ENCODE peak calls at places on chromosomes 5 and 9, in nine cellular contexts. M is endothelial cell; Y is stimulated activated CD8-positive, alpha-beta memory T cell treated with anti-CD3 and anti-CD28 coated beads, Interleukin-15, amount 100 ng/mL, for 24 hours; P is KBM-7; F is neural progenitor cell; A is coronary artery; V is nephron progenitor cell; U is T-cell; E is dermis blood vessel endothelial cell. Q is an unnamed sample.

GRCh38 chr5:91223886-91224285 is 159.2 kb downstream of the ARRDC3 start:
- DNase-seq in Y (no peak), E (no peak), P (no peak), A (no peak), U (no peak), V (no peak), M (no peak), F (no peak), Q (no peak)

GRCh38 chr5:65808818-65809217 is 86.8 kb downstream of the NLN start:
- DNase-seq in A (no peak), Y (no peak), U (no peak), P (no peak), E (peak; percentile 8), M (no peak), V (no peak), F (no peak), Q (no peak)

GRCh38 chr5:154472871-154473580 is 5.0 kb downstream of the HAND1 start:
- DNase-seq in F (peak; percentile 47), V (no peak), M (no peak), A (no peak), P (no peak), U (no peak), Y (no peak), E (no peak), Q (no peak)

GRCh38 chr9:127067603-127068220 is 54.7 kb downstream of the ANGPTL2 start:
- DNase-seq in Y (no peak), E (no peak), P (no peak), V (no peak), A (no peak), M (no peak), U (no peak), F (no peak), Q (no peak)

GRCh38 chr9:89360465-89360864 is 42.2 kb downstream of the SECISBP2 start:
- DNase-seq in P (no peak), F (peak; percentile 24), E (peak; percentile 14), M (no peak), A (no peak), V (no peak), Y (no peak), U (no peak), Q (no peak)

GRCh38 chr5:55900068-55900467 is 48.9 kb downstream of the IL31RA start:
- DNase-seq in Y (no peak), F (no peak), U (no peak), M (no peak), V (no peak), P (no peak), A (no peak), E (no peak), Q (no peak)

GRCh38 chr9:134689320-134690181 is 47.9 kb downstream of the COL5A1 start:
- DNase-seq in Y (no peak), P (peak; percentile 56), E (peak; percentile 82), F (peak; percentile 77), A (no peak), U (no peak), M (peak; percentile 86), V (peak; percentile 83), Q (peak; percentile 24)

GRCh38 chr9:116953271-116953670 is 266.2 kb downstream of the TRIM32 start:
- DNase-seq in P (no peak), F (no peak), Y (no peak), M (no peak), A (no peak), E (no peak), U (no peak), V (no peak), Q (no peak)

GRCh38 chr5:105905392-105905791 is 1765.3 kb downstream of the EFNA5 start:
- DNase-seq in F (no peak), V (no peak), E (no peak), Y (no peak), A (no peak), P (no peak), U (no peak), M (no peak), Q (no peak)

GRCh38 chr9:33472171-33472920 is 1.4 kb downstream of the NOL6 start:
- DNase-seq in A (peak; percentile 43), Y (no peak), F (no peak), M (no peak), U (no peak), V (no peak), E (no peak), P (no peak), Q (no peak)

GRCh38 chr5:8376478-8376877 is 507.5 kb downstream of the MTRR start:
- DNase-seq in P (peak; percentile 3), F (no peak), U (no peak), Y (no peak), A (no peak), V (no peak), M (no peak), E (no peak), Q (no peak)

GRCh38 chr5:162323471-162323870 is 255.9 kb downstream of the GABRG2 start:
- DNase-seq in V (no peak), Y (no peak), A (no peak), P (no peak), F (no peak), U (no peak), E (no peak), M (no peak), Q (no peak)

GRCh38 chr9:133612051-133612450 is 2.9 kb upstream of the FAM163B start:
- DNase-seq in U (no peak), P (no peak), A (no peak), Y (no peak), V (no peak), M (no peak), E (no peak), F (no peak), Q (no peak)

GRCh38 chr9:91783411-91783810 is 166.6 kb downstream of the ROR2 start:
- DNase-seq in U (no peak), M (no peak), A (no peak), E (no peak), V (no peak), Y (no peak), P (no peak), F (no peak), Q (no peak)

GRCh38 chr5:100446879-100447278 is 88.3 kb upstream of the FAM174A start:
- DNase-seq in E (no peak), F (no peak), P (no peak), U (no peak), M (no peak), Y (no peak), V (no peak), A (no peak), Q (no peak)

GRCh38 chr9:79667716-79668458 is 96.1 kb downstream of the TLE4 start:
- DNase-seq in A (no peak), P (no peak), V (no peak), E (no peak), Y (no peak), U (no peak), F (peak; percentile 54), M (no peak), Q (no peak)

GRCh38 chr9:138118601-138119071 is 241.1 kb downstream of the CACNA1B start:
- DNase-seq in U (no peak), F (no peak), E (no peak), V (no peak), A (no peak), Y (no peak), M (no peak), P (no peak), Q (no peak)

GRCh38 chr5:16568875-16569580 is 47.8 kb downstream of the RETREG1 start:
- DNase-seq in E (no peak), A (no peak), P (no peak), F (no peak), Y (no peak), M (no peak), U (no peak), V (no peak), Q (no peak)

GRCh38 chr9:97565262-97565661 is 63.8 kb downstream of the TMOD1 start:
- DNase-seq in Y (no peak), U (no peak), E (no peak), A (peak; percentile 62), P (no peak), F (no peak), V (no peak), M (no peak), Q (no peak)

GRCh38 chr5:91038180-91038808 is 344.8 kb downstream of the ARRDC3 start:
- DNase-seq in Y (no peak), E (no peak), V (no peak), A (no peak), U (no peak), F (no peak), M (no peak), P (no peak), Q (no peak)

GRCh38 chr5:65790371-65791163 is 68.6 kb downstream of the NLN start:
- DNase-seq in M (no peak), A (no peak), P (peak; percentile 61), V (no peak), E (peak; percentile 31), U (peak; percentile 8), F (no peak), Y (no peak), Q (no peak)

GRCh38 chr5:160169326-160169725 is 50.1 kb upstream of the PWWP2A start:
- DNase-seq in M (no peak), F (no peak), U (no peak), A (peak; percentile 80), E (peak; percentile 82), V (no peak), P (no peak), Y (no peak), Q (no peak)

Q was measured in GM06990.